ENCODE peak calls at places on chromosomes 2 and 18, in four cellular contexts. Q, S, L and I are unnamed samples.

GRCh38 chr18:78160961-78161656 is 818.5 kb upstream of the SALL3 start:
- DNase-seq in Q (no peak), S (no peak), L (no peak), I (no peak)

GRCh38 chr2:41116106-41116797 is 664.4 kb upstream of the SLC8A1 start:
- DNase-seq in Q (no peak), S (no peak), L (no peak), I (no peak)

GRCh38 chr2:25833566-25833965 is 44.7 kb downstream of the ASXL2 start:
- DNase-seq in Q (peak; percentile 13), S (no peak), L (no peak), I (peak; percentile 40)

GRCh38 chr2:239265681-239266435 is 135.0 kb downstream of the HDAC4 start:
- DNase-seq in Q (no peak), S (no peak), L (no peak), I (no peak)

GRCh38 chr2:12014088-12014960 is 267.9 kb downstream of the LPIN1 start:
- DNase-seq in Q (peak; percentile 70), S (no peak), L (no peak), I (no peak)

GRCh38 chr2:23532311-23533013 is 147.5 kb downstream of the KLHL29 start:
- DNase-seq in Q (no peak), S (no peak), L (no peak), I (no peak)

GRCh38 chr2:215755651-215756350 is 257.6 kb downstream of the MREG start:
- DNase-seq in Q (no peak), S (no peak), L (no peak), I (no peak)

GRCh38 chr2:11976090-11976489 is 229.7 kb downstream of the LPIN1 start:
- DNase-seq in Q (no peak), S (no peak), L (no peak), I (no peak)

GRCh38 chr2:7811073-7811472 is 870.8 kb upstream of the ID2 start:
- DNase-seq in Q (no peak), S (no peak), L (no peak), I (no peak)

GRCh38 chr2:69083126-69083733 is 70.3 kb downstream of the ANTXR1 start:
- DNase-seq in Q (peak; percentile 45), S (peak; percentile 23), L (peak; percentile 24), I (no peak)

GRCh38 chr18:9649164-9649540 is 34.8 kb upstream of the PPP4R1 start:
- DNase-seq in Q (peak; percentile 57), S (no peak), L (no peak), I (no peak)

GRCh38 chr18:10265560-10266235 is 188.7 kb upstream of the APCDD1 start:
- DNase-seq in Q (no peak), S (no peak), L (no peak), I (no peak)

GRCh38 chr2:133508546-133509165 is 59.6 kb downstream of the NCKAP5 start:
- DNase-seq in Q (no peak), S (no peak), L (no peak), I (no peak)

GRCh38 chr2:99425022-99425421 is 64.8 kb downstream of the REV1 start:
- DNase-seq in Q (peak; percentile 86), S (no peak), L (no peak), I (no peak)

GRCh38 chr2:240159251-240159839 is 18.9 kb upstream of the OTOS start:
- DNase-seq in Q (no peak), S (no peak), L (no peak), I (no peak)

GRCh38 chr2:148615446-148615845 is 29.1 kb upstream of the EPC2 start:
- DNase-seq in Q (no peak), S (no peak), L (no peak), I (no peak)

GRCh38 chr2:223771480-223771879 is 65.9 kb downstream of the AP1S3 start:
- DNase-seq in Q (peak; percentile 7), S (no peak), L (no peak), I (no peak)

GRCh38 chr2:22486343-22486742 is 898.6 kb upstream of the KLHL29 start:
- DNase-seq in Q (no peak), S (no peak), L (no peak), I (no peak)
- TF ChIP-seq CEBPB in Q (no peak), S (no peak), L (no peak), I (no peak)

GRCh38 chr2:2667690-2668089 is 336.6 kb upstream of the MYT1L start:
- DNase-seq in Q (no peak), S (no peak), L (no peak), I (no peak)

GRCh38 chr2:2671826-2672225 is 340.8 kb upstream of the MYT1L start:
- DNase-seq in Q (no peak), S (no peak), L (no peak), I (no peak)

GRCh38 chr2:2665834-2666133 is 334.7 kb upstream of the MYT1L start:
- DNase-seq in Q (no peak), S (no peak), L (no peak), I (no peak)

GRCh38 chr2:2669316-2669715 is 338.2 kb upstream of the MYT1L start:
- DNase-seq in Q (no peak), S (no peak), L (no peak), I (no peak)

DNA sequence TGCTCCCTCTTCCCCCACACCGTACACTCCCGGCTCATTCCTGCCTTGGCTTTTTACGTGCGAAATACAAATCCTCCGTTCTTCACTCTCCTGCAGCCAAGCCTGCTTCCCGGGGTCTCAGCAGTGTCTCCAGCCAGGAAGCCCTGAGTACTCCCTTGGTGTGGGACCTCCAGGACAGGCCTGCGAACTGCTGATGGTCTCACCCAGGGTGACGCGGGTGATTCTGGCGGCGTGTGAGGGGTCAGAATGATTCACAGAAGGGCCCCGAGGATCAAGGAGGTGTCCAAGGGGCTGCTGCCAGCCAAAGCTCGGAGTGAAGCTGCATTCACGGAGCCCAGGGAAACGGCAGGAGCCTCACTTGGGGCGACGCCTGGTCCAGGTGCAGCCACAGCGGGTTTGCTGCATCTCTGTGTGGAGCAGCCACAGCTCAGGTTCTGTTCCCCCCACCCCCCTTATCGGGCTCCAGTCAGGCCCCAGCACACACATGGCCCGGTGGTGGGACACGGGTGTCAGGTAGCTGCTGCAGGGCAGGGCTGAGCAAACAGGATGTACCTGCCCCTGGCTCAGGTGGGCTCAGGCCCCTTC is 337.7 kb upstream of the MYT1L start:
- DNase-seq in Q (no peak), S (no peak), L (no peak), I (no peak)
- H3K4me1 ChIP-seq in Q (no peaks in the 10 kb centered on the region), S (peaks cover 22% of the 10 kb centered on the region), L (peaks cover 13% of the 10 kb centered on the region), I (no peaks in the 10 kb centered on the region)

GRCh38 chr2:136658201-136658600 is 107.1 kb upstream of the THSD7B start:
- DNase-seq in Q (no peak), S (no peak), L (no peak), I (no peak)
- TF ChIP-seq MAZ in Q (no peak), S (no peak), L (no peak), I (no peak)

GRCh38 chr18:54389143-54389505 is 31.4 kb downstream of the C18orf54 start:
- DNase-seq in Q (no peak), S (no peak), L (no peak), I (no peak)

GRCh38 chr18:54390838-54391237 is 33.1 kb downstream of the C18orf54 start:
- DNase-seq in Q (no peak), S (no peak), L (no peak), I (no peak)

GRCh38 chr18:54396755-54397154 is 39.0 kb downstream of the C18orf54 start:
- DNase-seq in Q (no peak), S (no peak), L (no peak), I (no peak)

GRCh38 chr18:54392621-54393023 is 34.9 kb downstream of the C18orf54 start:
- DNase-seq in Q (peak; percentile 63), S (peak; percentile 11), L (peak; percentile 52), I (peak; percentile 35)

DNA sequence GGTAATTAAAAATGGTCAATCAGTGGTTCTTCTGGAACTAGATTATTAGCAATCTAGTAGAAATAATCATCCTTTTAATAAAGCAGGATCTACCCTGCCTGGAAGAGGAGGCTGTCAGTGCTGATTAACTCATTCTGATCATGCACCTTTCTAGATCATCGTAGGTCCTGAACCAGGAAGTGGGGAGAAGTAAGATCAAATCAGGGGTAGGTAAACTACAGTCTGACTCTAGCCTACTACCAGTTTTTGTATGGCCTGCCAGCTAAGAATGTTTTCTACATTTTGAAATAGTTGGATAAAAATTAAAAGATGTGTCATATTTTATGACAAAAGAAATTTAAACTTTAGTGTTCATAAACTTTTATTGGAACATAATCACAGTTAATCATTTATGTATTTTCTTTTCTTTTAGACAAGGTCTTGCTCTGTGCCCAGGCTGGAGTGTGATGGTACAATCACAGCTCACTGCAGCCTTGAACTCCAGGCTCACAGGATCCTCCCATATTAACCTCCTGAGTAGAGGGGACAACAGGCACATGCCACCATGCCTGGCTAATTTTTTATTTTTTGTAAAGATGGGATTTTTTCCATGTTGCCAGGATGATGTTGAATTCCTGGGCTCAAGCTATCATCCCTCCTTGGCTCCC is 36.1 kb downstream of the C18orf54 start:
- DNase-seq in Q (no peak), S (no peak), L (no peak), I (no peak)
- TF ChIP-seq CEBPB in Q (no peak), S (no peak), L (no peak), I (no peak)

GRCh38 chr2:60581461-60582282 is 28.2 kb upstream of the BCL11A start:
- DNase-seq in Q (peak; percentile 27), S (peak; percentile 76), L (peak; percentile 36), I (peak; percentile 65)
- H3K4me1 ChIP-seq in Q (no peaks in the 10 kb centered on the region), S (no peaks in the 10 kb centered on the region), L (peaks cover 9% of the 10 kb centered on the region), I (no peaks in the 10 kb centered on the region)

GRCh38 chr2:57022496-57022895 is 838.7 kb downstream of the CCDC85A start:
- DNase-seq in Q (no peak), S (no peak), L (no peak), I (no peak)
- TF ChIP-seq MAZ in Q (no peak), S (no peak), L (no peak), I (no peak)

GRCh38 chr2:15547100-15547499 is 14.0 kb downstream of the NBAS start:
- DNase-seq in Q (peak; percentile 6), S (no peak), L (no peak), I (no peak)
- TF ChIP-seq CEBPB in Q (no peak), S (no peak), L (no peak), I (no peak)

DNA sequence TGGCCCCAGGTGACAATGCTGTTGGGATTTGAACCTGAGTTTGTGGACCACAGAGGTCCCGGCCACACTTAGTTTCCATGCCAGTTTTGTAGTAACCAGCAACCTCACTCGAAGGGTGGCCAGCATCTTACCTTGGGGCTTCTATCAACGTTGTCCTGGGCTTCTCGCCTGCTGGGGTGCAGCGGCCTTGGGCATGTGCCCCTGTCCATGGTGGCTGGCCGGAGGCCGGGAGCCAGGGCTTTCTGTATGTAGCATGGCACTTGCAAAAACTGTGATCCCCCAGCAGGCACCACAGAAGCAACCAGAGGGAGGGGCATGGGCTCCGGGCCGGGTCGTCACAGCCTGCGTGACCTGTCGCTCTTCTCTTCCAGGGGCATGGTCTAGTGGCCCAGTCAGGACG is 51.7 kb downstream of the ODC1 start:
- DNase-seq in Q (no peak), S (no peak), L (no peak), I (no peak)
- H3K4me1 ChIP-seq in Q (no peaks in the 10 kb centered on the region), S (peaks cover 37% of the 10 kb centered on the region), L (peaks cover 41% of the 10 kb centered on the region), I (peaks cover 30% of the 10 kb centered on the region)